ENCODE peak calls at places on chromosomes 16 and 17, in ten cellular contexts. A is Peyer's patch; G is OCI-LY7; O is H1; P is cardiac fibroblast; T is CD8-positive, alpha-beta T cell; U is brain microvascular endothelial cell; M is transverse colon; D is upper lobe of right lung; R is GM06990. F is an unnamed sample.

GRCh38 chr17:36542755-36543154 is 2.0 kb upstream of the GGNBP2 start:
- DNase-seq in A (no peak), G (no peak), O (no peak), P (no peak), T (no peak), U (no peak), M (no peak), D (no peak), R (no peak), F (no peak)

GRCh38 chr16:87924041-87924851 is 12.1 kb downstream of the CA5A start:
- DNase-seq in A (peak; percentile 77), G (no peak), O (no peak), P (no peak), T (no peak), U (no peak), M (peak; percentile 25), D (no peak), R (peak; percentile 73), F (no peak)

GRCh38 chr17:61372436-61372835 is 27.2 kb upstream of the TBX2 start:
- DNase-seq in A (no peak), G (no peak), O (no peak), P (no peak), T (no peak), U (no peak), M (no peak), D (peak; percentile 34), R (no peak), F (no peak)

GRCh38 chr16:4354512-4355409 is 3.6 kb upstream of the PAM16 start:
- DNase-seq in A (no peak), G (no peak), O (no peak), P (no peak), T (no peak), U (no peak), M (no peak), D (no peak), R (no peak), F (no peak)

GRCh38 chr17:49029841-49030240 is 32.7 kb downstream of the IGF2BP1 start:
- DNase-seq in A (no peak), G (no peak), O (no peak), P (no peak), T (no peak), U (no peak), M (no peak), D (no peak), R (no peak), F (no peak)

GRCh38 chr16:677306-678190 is 2.1 kb downstream of the RHBDL1 start:
- DNase-seq in A (no peak), G (no peak), O (no peak), P (no peak), T (no peak), U (no peak), M (no peak), D (no peak), R (no peak), F (no peak)

GRCh38 chr16:84874983-84875382 is 55.2 kb downstream of the CRISPLD2 start:
- DNase-seq in A (no peak), G (no peak), O (no peak), P (no peak), T (no peak), U (no peak), M (no peak), D (no peak), R (no peak), F (no peak)

GRCh38 chr17:79794659-79795511 is 2.0 kb downstream of the CBX8 start:
- DNase-seq in A (no peak), G (no peak), O (no peak), P (no peak), T (no peak), U (no peak), M (no peak), D (peak; percentile 59), R (no peak), F (no peak)

GRCh38 chr16:19507882-19508281 is 14.0 kb downstream of the GDE1 start:
- DNase-seq in A (no peak), G (no peak), O (no peak), P (no peak), T (no peak), U (no peak), M (no peak), D (no peak), R (no peak), F (no peak)

GRCh38 chr17:35906559-35907265 is 23.9 kb downstream of the RDM1 start:
- DNase-seq in A (no peak), G (no peak), O (no peak), P (peak; percentile 45), T (no peak), U (no peak), M (no peak), D (no peak), R (no peak), F (peak; percentile 56)

GRCh38 chr17:55635253-55635766 is 87.4 kb downstream of the TMEM100 start:
- DNase-seq in A (no peak), G (no peak), O (no peak), P (peak; percentile 16), T (no peak), U (no peak), M (no peak), D (no peak), R (no peak), F (peak; percentile 68)

GRCh38 chr16:68065716-68066305 is 19.4 kb upstream of the NFATC3 start:
- DNase-seq in A (peak; percentile 29), G (no peak), O (no peak), P (peak; percentile 95), T (no peak), U (peak; percentile 75), M (no peak), D (no peak), R (no peak), F (peak; percentile 94)

GRCh38 chr16:82050909-82051357 is 15.9 kb downstream of the HSD17B2 start:
- DNase-seq in A (no peak), G (no peak), O (no peak), P (no peak), T (no peak), U (no peak), M (no peak), D (no peak), R (no peak), F (no peak)

GRCh38 chr17:68759002-68759342 is 157.8 kb upstream of the FAM20A start:
- DNase-seq in A (no peak), G (no peak), O (no peak), P (no peak), T (no peak), U (no peak), M (no peak), D (no peak), R (no peak), F (no peak)

GRCh38 chr17:58413684-58414083 is 3.6 kb downstream of the RNF43 start:
- DNase-seq in A (no peak), G (no peak), O (no peak), P (no peak), T (no peak), U (no peak), M (no peak), D (no peak), R (no peak), F (no peak)

GRCh38 chr16:49775581-49775980 is 80.3 kb downstream of the ZNF423 start:
- DNase-seq in A (no peak), G (no peak), O (no peak), P (no peak), T (no peak), U (no peak), M (no peak), D (no peak), R (no peak), F (no peak)
- H3K4me3 ChIP-seq in A (no peak overlapping the region), G (no peak overlapping the region), O (no peak overlapping the region), P (no peak overlapping the region), T (no peak overlapping the region), U (no peak overlapping the region), M (no peak overlapping the region), D (no peak overlapping the region), R (no peak overlapping the region), F (no peak overlapping the region)

GRCh38 chr17:42521036-42521435 is 15.0 kb upstream of the NAGLU start:
- DNase-seq in A (no peak), G (no peak), O (no peak), P (peak; percentile 31), T (no peak), U (no peak), M (no peak), D (no peak), R (no peak), F (no peak)
- H3K4me3 ChIP-seq in A (no peak overlapping the region), G (no peak overlapping the region), O (no peak overlapping the region), P (no peak overlapping the region), T (no peak overlapping the region), U (no peak overlapping the region), M (no peak overlapping the region), D (no peak overlapping the region), R (no peak overlapping the region), F (no peak overlapping the region)

DNA sequence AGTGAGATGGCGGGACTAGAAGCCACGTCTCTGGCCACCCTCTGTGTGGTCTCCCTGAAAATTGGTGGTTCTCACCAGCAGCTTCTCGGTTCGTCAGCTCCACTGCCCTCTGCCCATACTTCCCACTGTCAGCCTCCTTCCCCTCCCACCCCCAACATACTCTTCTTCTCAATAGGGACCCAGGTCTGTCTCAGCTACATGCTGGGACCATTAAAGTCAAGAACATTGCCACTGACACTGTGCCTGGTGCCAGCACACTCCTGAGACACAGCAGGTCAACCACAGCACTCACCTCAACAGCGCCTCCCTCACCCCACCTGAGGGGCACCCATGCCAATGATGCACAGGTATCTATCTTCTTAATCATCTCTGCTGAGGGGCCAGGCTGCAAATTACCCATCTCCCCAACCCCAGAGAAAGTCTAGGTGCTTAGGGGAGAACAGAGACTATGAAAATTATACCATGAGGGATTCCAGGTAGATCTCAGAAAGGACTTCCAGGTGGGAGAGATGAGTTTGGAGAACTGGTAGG is 1.3 kb downstream of the PLXDC1 start:
- DNase-seq in A (no peak), G (no peak), O (no peak), P (no peak), T (no peak), U (no peak), M (no peak), D (no peak), R (no peak), F (no peak)
- H3K4me3 ChIP-seq in A (no peak overlapping the region), G (no peak overlapping the region), O (no peak overlapping the region), P (no peak overlapping the region), T (peak overlapping the region; percentile 57), U (no peak overlapping the region), M (no peak overlapping the region), D (no peak overlapping the region), R (no peak overlapping the region), F (no peak overlapping the region)

GRCh38 chr17:6209829-6210228 is 139.7 kb downstream of the WSCD1 start:
- DNase-seq in A (no peak), G (no peak), O (no peak), P (no peak), T (no peak), U (no peak), M (no peak), D (no peak), R (no peak), F (no peak)

GRCh38 chr17:6208608-6209180 is 138.5 kb downstream of the WSCD1 start:
- DNase-seq in A (no peak), G (no peak), O (no peak), P (no peak), T (no peak), U (no peak), M (no peak), D (no peak), R (no peak), F (no peak)

GRCh38 chr17:6213859-6214258 is 143.7 kb downstream of the WSCD1 start:
- DNase-seq in A (no peak), G (no peak), O (no peak), P (no peak), T (no peak), U (no peak), M (no peak), D (no peak), R (no peak), F (no peak)

GRCh38 chr17:6215071-6216035 is 145.2 kb downstream of the WSCD1 start:
- DNase-seq in A (no peak), G (no peak), O (no peak), P (no peak), T (no peak), U (no peak), M (no peak), D (no peak), R (no peak), F (no peak)

GRCh38 chr17:6212766-6213165 is 142.6 kb downstream of the WSCD1 start:
- DNase-seq in A (no peak), G (no peak), O (no peak), P (no peak), T (no peak), U (no peak), M (no peak), D (no peak), R (no peak), F (no peak)
- H3K4me3 ChIP-seq in A (no peak overlapping the region), G (no peak overlapping the region), O (no peak overlapping the region), P (no peak overlapping the region), T (no peak overlapping the region), U (no peak overlapping the region), M (no peak overlapping the region), D (no peak overlapping the region), R (no peak overlapping the region), F (no peak overlapping the region)